ENCODE peak calls at places on chromosomes 13 and 19, in six cellular contexts. C is kidney, B is thoracic aorta, D is heart left ventricle, R is lung, F is neural progenitor cell. T is an unnamed sample.

GRCh38 chr19:4431808-4432674 is 25.6 kb downstream of the UBXN6 start:
- DNase-seq in C (peak), B (no peak), D (peak), R (no peak), F (no peak), T (no peak)

GRCh38 chr19:2533686-2534085 is 57.8 kb downstream of the GADD45B start:
- DNase-seq in C (no peak), B (no peak), D (no peak), R (no peak), F (no peak), T (no peak)

GRCh38 chr13:20525144-20525600 is 485 bp downstream of the CRYL1 start:
- DNase-seq in C (no peak), B (no peak), D (peak), R (peak), F (peak), T (no peak)

GRCh38 chr19:4053423-4054324 is 13.0 kb downstream of the ZBTB7A start:
- DNase-seq in C (no peak), B (no peak), D (no peak), R (no peak), F (no peak), T (no peak)

GRCh38 chr13:21688056-21688455 is 17.2 kb downstream of the FGF9 start:
- DNase-seq in C (no peak), B (no peak), D (no peak), R (no peak), F (no peak), T (no peak)

GRCh38 chr13:95185851-95186250 is 115.4 kb downstream of the ABCC4 start:
- DNase-seq in C (no peak), B (no peak), D (no peak), R (no peak), F (no peak), T (peak)

GRCh38 chr19:6229951-6230712 is 49.6 kb downstream of the MLLT1 start:
- DNase-seq in C (peak), B (no peak), D (no peak), R (no peak), F (no peak), T (no peak)

GRCh38 chr13:96075953-96076543 is 13.9 kb upstream of the HS6ST3 start:
- DNase-seq in C (no peak), B (no peak), D (no peak), R (no peak), F (no peak), T (no peak)

GRCh38 chr13:44806841-44807240 is 182.4 kb downstream of the NUFIP1 start:
- DNase-seq in C (no peak), B (no peak), D (no peak), R (no peak), F (no peak), T (no peak)

GRCh38 chr13:42355841-42356575 is 84.1 kb downstream of the AKAP11 start:
- DNase-seq in C (no peak), B (no peak), D (no peak), R (no peak), F (no peak), T (no peak)

GRCh38 chr13:33560722-33561121 is 257.2 kb upstream of the RFC3 start:
- DNase-seq in C (no peak), B (no peak), D (no peak), R (no peak), F (no peak), T (no peak)

GRCh38 chr13:44972956-44973581 is 16.2 kb downstream of the NUFIP1 start:
- DNase-seq in C (no peak), B (no peak), D (no peak), R (no peak), F (peak), T (peak)

GRCh38 chr13:28173793-28174192 is 35.4 kb downstream of the PAN3 start:
- DNase-seq in C (no peak), B (no peak), D (no peak), R (no peak), F (no peak), T (no peak)

GRCh38 chr19:13463296-13463695 is 43.0 kb downstream of the CACNA1A start:
- DNase-seq in C (no peak), B (no peak), D (no peak), R (no peak), F (peak), T (no peak)

GRCh38 chr19:11041966-11042627 is 47.2 kb upstream of the LDLR start:
- DNase-seq in C (peak), B (no peak), D (no peak), R (peak), F (no peak), T (no peak)

GRCh38 chr13:36549771-36550170 is 117.5 kb downstream of the CCNA1 start:
- DNase-seq in C (no peak), B (no peak), D (peak), R (no peak), F (peak), T (no peak)

GRCh38 chr19:17020823-17021222 is 5.8 kb downstream of the CPAMD8 start:
- DNase-seq in C (no peak), B (no peak), D (no peak), R (no peak), F (no peak), T (no peak)

GRCh38 chr19:1417145-1417544 is 9.8 kb downstream of the DAZAP1 start:
- DNase-seq in C (no peak), B (no peak), D (no peak), R (no peak), F (no peak), T (no peak)
- H3K27ac ChIP-seq in C (peak), B (no peak), D (no peak), R (no peak), F (no peak), T (no peak)

GRCh38 chr19:31167695-31168094 is 181.5 kb downstream of the TSHZ3 start:
- DNase-seq in C (no peak), B (no peak), D (no peak), R (no peak), F (no peak), T (no peak)
- H3K4me3 ChIP-seq in C (no peak), B (no peak), D (no peak), R (no peak), F (no peak), T (no peak)

GRCh38 chr19:53076984-53077383 is 26.2 kb downstream of the ZNF160 start:
- DNase-seq in C (peak), B (no peak), D (peak), R (no peak), F (peak), T (no peak)

GRCh38 chr19:53082929-53083328 is 20.3 kb downstream of the ZNF160 start:
- DNase-seq in C (no peak), B (no peak), D (no peak), R (no peak), F (no peak), T (no peak)

GRCh38 chr19:53079313-53079924 is 23.8 kb downstream of the ZNF160 start:
- DNase-seq in C (no peak), B (no peak), D (no peak), R (no peak), F (no peak), T (no peak)

GRCh38 chr19:53078668-53079067 is 24.6 kb downstream of the ZNF160 start:
- DNase-seq in C (no peak), B (no peak), D (no peak), R (no peak), F (no peak), T (no peak)
- H3K27ac ChIP-seq in C (no peak), B (no peak), D (peak), R (peak), F (no peak), T (no peak)

GRCh38 chr13:113935523-113935922 is 38.4 kb downstream of the C13orf46 start:
- DNase-seq in C (peak), B (no peak), D (peak), R (no peak), F (peak), T (no peak)
- H3K4me3 ChIP-seq in C (no peak), B (no peak), D (no peak), R (no peak), F (no peak), T (no peak)

DNA sequence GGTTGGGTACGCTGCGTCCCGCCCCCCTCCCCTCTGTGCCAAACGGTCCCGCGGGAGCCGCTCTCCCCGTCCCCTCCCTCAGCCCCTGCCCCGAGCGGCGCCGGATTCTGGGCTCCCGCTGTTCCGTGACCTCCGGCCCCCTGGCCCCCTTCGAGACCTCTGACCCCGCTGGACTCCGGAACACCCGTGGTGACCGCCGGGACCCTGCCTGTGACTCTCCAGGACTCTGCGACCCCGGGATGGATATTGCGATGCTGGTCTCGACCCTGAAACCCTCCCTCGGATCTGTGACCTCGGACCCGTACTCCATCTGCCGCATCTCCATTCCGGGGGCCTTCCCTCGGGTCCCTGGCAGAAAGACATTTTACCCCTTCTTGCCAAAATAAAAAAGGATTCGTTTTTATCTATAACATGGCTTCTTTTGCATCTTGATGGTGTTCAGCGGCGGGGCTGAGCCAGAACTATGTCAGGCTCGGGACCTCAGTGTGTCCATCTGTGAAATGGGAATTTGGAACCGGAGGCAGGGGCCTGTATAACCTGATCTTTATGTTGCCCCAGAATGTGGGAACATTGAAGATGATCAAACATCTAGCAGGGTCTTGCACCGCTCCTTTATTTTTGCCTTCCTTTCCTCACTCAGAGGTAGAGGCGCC is 654 bp upstream of the MEGF8 start:
- DNase-seq in C (no peak), B (no peak), D (no peak), R (no peak), F (peak), T (no peak)
- H3K27ac ChIP-seq in C (no peak), B (no peak), D (no peak), R (no peak), F (no peak), T (no peak)

DNA sequence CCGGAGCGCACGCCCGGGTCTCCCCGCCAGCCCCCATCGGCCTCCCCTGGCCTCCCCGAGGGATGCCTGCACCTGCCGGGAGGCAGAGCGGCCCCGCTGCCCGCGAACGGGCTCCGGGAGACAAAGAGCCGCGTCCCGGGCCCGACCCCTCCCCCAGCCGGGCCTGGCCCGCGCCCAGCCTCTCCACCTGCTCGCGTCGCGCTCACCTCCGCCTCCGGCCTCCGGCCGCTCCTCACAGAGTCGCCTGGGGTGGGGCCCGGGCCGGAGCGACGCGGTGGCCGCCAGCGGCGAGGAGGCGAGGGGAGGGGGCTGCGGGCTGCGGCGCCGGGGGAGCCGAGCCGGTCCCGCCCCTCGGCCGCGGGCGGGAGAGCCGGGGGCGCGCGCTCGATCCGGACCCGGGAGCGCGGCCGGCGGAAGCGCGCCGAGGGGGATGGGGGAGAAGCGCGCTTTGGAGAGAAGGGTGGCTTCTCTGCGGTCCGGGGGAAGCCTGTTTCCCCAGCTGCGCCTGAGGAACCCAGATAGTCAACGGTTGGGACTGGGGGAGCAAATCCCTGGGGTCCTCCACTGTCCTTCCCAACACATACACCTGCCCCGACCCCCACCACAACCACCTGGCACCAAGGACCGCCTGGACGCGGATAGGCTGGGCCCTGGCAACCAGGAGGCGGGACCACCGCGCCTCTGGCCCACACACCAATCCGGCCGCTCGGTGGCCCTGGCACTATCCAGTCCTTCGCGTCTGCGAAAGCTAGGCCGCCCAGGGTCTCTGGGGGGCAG is at the start of gene PRR36:
- DNase-seq in C (peak), B (no peak), D (peak), R (peak), F (peak), T (no peak)
- H3K4me3 ChIP-seq in C (peak), B (peak), D (peak), R (no peak), F (peak), T (no peak)

DNA sequence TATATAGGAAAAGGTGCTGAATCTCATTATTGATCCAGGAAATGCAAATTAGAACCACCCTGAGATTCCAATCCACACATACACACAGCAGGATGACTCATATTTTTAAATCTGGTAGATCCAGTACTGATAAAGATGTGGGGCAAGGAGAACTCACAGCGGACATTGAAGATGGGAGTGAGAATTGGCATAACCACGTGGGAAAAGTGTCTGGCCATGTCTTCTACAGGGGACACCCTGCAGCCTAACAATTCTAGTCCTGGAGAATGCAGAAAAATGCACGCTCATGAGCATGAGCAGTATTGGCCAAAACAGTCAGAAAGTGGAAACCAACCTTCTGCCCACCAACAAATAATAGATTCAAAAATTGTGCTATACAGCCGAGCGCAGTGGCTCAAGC is 13.5 kb upstream of the BCL3 start:
- DNase-seq in C (no peak), B (no peak), D (no peak), R (no peak), F (no peak), T (no peak)
- H3K27ac ChIP-seq in C (no peak), B (no peak), D (no peak), R (no peak), F (no peak), T (no peak)